ENCODE peak calls at places on chromosomes 6 and 20, in eight cellular contexts. D is A549, A is tibial artery, F is transverse colon, N is fibroblast of pulmonary artery, M is ascending aorta, H is Peyer's patch, B is GM12864. K is an unnamed sample.

GRCh38 chr20:33459599-33459998 is 16.0 kb upstream of the SNTA1 start:
- DNase-seq in F (no peak), B (no peak), H (no peak), A (no peak), M (no peak), N (no peak), D (no peak), K (no peak)

GRCh38 chr20:32333988-32334885 is 23.9 kb upstream of the ASXL1 start:
- DNase-seq in D (no peak), B (peak; percentile 73), M (no peak), F (peak; percentile 80), N (peak; percentile 84), A (peak; percentile 29), H (peak; percentile 69), K (peak; percentile 68)

GRCh38 chr20:50431066-50431450 is 79.1 kb upstream of the PTPN1 start:
- DNase-seq in M (no peak), D (no peak), A (no peak), H (no peak), B (no peak), N (no peak), F (no peak), K (no peak)

GRCh38 chr20:48750941-48751620 is 76.7 kb downstream of the PREX1 start:
- DNase-seq in N (peak; percentile 67), B (no peak), D (no peak), F (peak; percentile 46), H (peak; percentile 80), A (no peak), M (no peak), K (peak; percentile 57)

GRCh38 chr20:61953789-61954125 is 111.9 kb downstream of the TAF4 start:
- DNase-seq in A (no peak), M (no peak), H (no peak), B (no peak), D (no peak), N (no peak), F (no peak), K (no peak)

GRCh38 chr6:33727932-33728331 is 16.4 kb upstream of the UQCC2 start:
- DNase-seq in D (no peak), H (no peak), F (no peak), N (no peak), B (no peak), A (no peak), M (no peak), K (no peak)

GRCh38 chr6:139433647-139434419 is 59.4 kb upstream of the CITED2 start:
- DNase-seq in B (no peak), M (no peak), D (no peak), A (no peak), F (peak; percentile 11), N (peak; percentile 30), H (no peak), K (peak; percentile 5)

GRCh38 chr6:83590413-83590812 is 78.1 kb downstream of the PRSS35 start:
- DNase-seq in D (no peak), A (no peak), B (no peak), H (no peak), M (no peak), N (peak; percentile 60), F (no peak), K (no peak)

GRCh38 chr20:51481311-51481997 is 61.1 kb downstream of the NFATC2 start:
- DNase-seq in D (no peak), A (no peak), M (no peak), H (no peak), N (no peak), F (no peak), B (peak; percentile 27), K (peak; percentile 80)

GRCh38 chr20:5674176-5674660 is 76.0 kb upstream of the SHLD1 start:
- DNase-seq in N (no peak), M (no peak), D (no peak), H (no peak), B (peak; percentile 82), F (no peak), A (no peak), K (peak; percentile 44)

GRCh38 chr20:19453369-19453768 is 240.9 kb downstream of the SLC24A3 start:
- DNase-seq in D (no peak), M (no peak), F (no peak), A (no peak), H (no peak), B (no peak), N (no peak), K (no peak)

GRCh38 chr20:32465092-32465900 is 107.2 kb downstream of the ASXL1 start:
- DNase-seq in B (no peak), D (peak; percentile 53), A (no peak), N (peak; percentile 85), M (no peak), F (peak; percentile 94), H (peak; percentile 95), K (no peak)

GRCh38 chr20:59850018-59850641 is 83.3 kb downstream of the SYCP2 start:
- DNase-seq in F (no peak), N (peak; percentile 61), D (peak; percentile 25), B (no peak), H (no peak), A (no peak), M (no peak), K (no peak)

GRCh38 chr6:25880601-25881000 is 6.6 kb upstream of the SLC17A3 start:
- DNase-seq in H (no peak), M (no peak), F (no peak), A (no peak), N (no peak), B (no peak), D (no peak), K (no peak)

GRCh38 chr20:50572922-50573777 is 63.0 kb downstream of the PTPN1 start:
- DNase-seq in H (peak; percentile 48), N (peak; percentile 94), D (no peak), B (no peak), M (peak; percentile 46), F (no peak), A (peak; percentile 84), K (no peak)

GRCh38 chr6:118558811-118559217 is 10.7 kb downstream of the PLN start:
- DNase-seq in D (no peak), B (no peak), H (no peak), A (no peak), N (no peak), F (no peak), M (no peak), K (peak; percentile 27)

GRCh38 chr20:54212226-54212625 is 4.3 kb downstream of the PFDN4 start:
- DNase-seq in B (no peak), N (peak; percentile 62), M (no peak), H (no peak), F (no peak), A (no peak), D (no peak), K (no peak)

GRCh38 chr20:61683721-61684120 is 382.0 kb downstream of the TAF4 start:
- DNase-seq in N (no peak), M (no peak), D (no peak), B (no peak), H (no peak), F (no peak), A (no peak), K (no peak)

GRCh38 chr20:37504404-37505096 is 16.5 kb upstream of the NNAT start:
- DNase-seq in D (no peak), B (no peak), N (no peak), H (no peak), M (no peak), F (no peak), A (no peak), K (no peak)

GRCh38 chr6:21753571-21754108 is 160.1 kb downstream of the SOX4 start:
- DNase-seq in F (no peak), D (no peak), M (no peak), A (no peak), H (no peak), B (no peak), N (peak; percentile 72), K (no peak)

GRCh38 chr20:5654557-5654956 is 95.6 kb upstream of the SHLD1 start:
- DNase-seq in N (peak; percentile 94), A (no peak), B (no peak), H (no peak), D (peak; percentile 95), F (no peak), M (no peak), K (no peak)

GRCh38 chr6:146902846-146903245 is 301.4 kb upstream of the STXBP5 start:
- DNase-seq in B (no peak), N (no peak), A (no peak), F (no peak), D (no peak), H (no peak), M (no peak), K (no peak)

GRCh38 chr6:40362859-40363258 is 224.3 kb downstream of the LRFN2 start:
- DNase-seq in M (no peak), D (no peak), A (no peak), N (no peak), H (no peak), F (no peak), B (no peak), K (no peak)

DNA sequence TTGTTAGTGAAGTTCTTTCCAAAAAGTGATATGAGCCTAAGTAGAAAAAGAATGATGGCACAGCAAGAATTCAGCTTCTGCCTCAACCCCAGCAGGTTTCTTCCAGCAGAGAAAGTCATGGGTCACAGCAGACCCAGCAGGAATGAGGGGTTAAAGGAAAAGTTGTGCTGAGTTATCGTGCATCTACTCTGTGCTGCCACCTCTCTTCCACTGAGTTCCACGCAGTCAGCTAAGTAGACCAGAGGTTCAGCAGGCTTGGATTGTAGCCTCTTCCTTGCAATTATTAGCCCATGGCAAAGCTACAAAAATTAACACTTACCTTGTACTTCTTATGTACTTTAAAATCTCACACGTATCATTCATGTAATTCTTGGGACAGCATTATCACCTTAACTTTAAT is 510.8 kb downstream of the PTPRT start:
- DNase-seq in D (no peak), N (no peak), F (no peak), A (no peak), M (no peak), H (no peak), B (no peak), K (no peak)
- TF ChIP-seq CTCF in D (no peak), N (no peak), F (no peak), A (no peak), M (no peak), H (peak; percentile 14), B (peak; percentile 46), K (no peak)

GRCh38 chr6:149560736-149561135 is 5.4 kb upstream of the GINM1 start:
- DNase-seq in N (peak; percentile 21), M (no peak), D (peak; percentile 49), B (no peak), F (no peak), H (no peak), A (no peak), K (peak; percentile 46)
- TF ChIP-seq CTCF in N (peak; percentile 66), M (no peak), D (no peak), B (peak; percentile 63), F (peak; percentile 27), H (peak; percentile 32), A (peak; percentile 23), K (peak; percentile 61)

DNA sequence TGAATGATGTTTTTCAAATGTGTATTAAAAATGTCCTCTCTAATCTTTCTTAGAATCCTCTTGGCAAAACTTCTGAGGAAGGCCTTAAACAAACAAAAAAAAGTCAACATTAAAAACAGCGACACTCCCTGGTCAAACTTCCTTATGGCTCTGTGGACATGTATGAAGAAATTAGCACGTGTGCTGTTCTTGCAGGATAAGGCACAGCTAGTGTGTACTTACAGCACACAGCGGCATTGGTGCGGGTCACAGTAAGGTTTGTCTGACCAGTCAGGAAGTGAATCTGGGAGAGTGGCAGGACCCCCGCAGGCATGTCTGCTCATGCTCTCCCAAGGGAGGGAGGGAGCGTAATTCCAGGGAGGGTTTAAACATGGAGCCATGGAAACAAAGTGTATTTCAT is 38.8 kb downstream of the SLC22A1 start:
- DNase-seq in H (no peak), N (no peak), B (no peak), M (no peak), A (no peak), F (peak; percentile 47), D (no peak), K (no peak)
- TF ChIP-seq CTCF in H (peak; percentile 40), N (no peak), B (no peak), M (no peak), A (no peak), F (peak; percentile 34), D (peak; percentile 13), K (no peak)

GRCh38 chr6:71855406-71855805 is 30.9 kb upstream of the RIMS1 start:
- DNase-seq in N (no peak), H (no peak), M (no peak), D (no peak), F (no peak), B (no peak), A (no peak), K (no peak)
- TF ChIP-seq CTCF in N (no peak), H (no peak), M (no peak), D (no peak), F (no peak), B (peak; percentile 21), A (no peak), K (no peak)

K was measured in activated CD8-positive, alpha-beta T cell treated with anti-CD3 and anti-CD28 coated beads for 36 hours.